ENCODE peak calls at places on chromosome 21, in ten cellular contexts. G is Panc1, K is heart right ventricle, D is GM10248, T is tibial artery, R is foreskin fibroblast, W is activated B cell treated with CpG ODN at 0.5 μM for 24 hours, Y is H1, J is transverse colon, S is thoracic aorta. X is an unnamed sample.

GRCh38 chr21:31173881-31174555 is 135.7 kb upstream of the KRTAP19-8 start:
- DNase-seq in G (no peak), K (peak; percentile 29), D (no peak), T (peak; percentile 72), R (peak; percentile 50), W (no peak), Y (no peak), J (no peak), S (no peak), X (no peak)

GRCh38 chr21:42609806-42610205 is 43.6 kb upstream of the PDE9A start:
- DNase-seq in G (no peak), K (no peak), D (no peak), T (no peak), R (no peak), W (no peak), Y (no peak), J (no peak), S (no peak), X (no peak)

GRCh38 chr21:36246080-36246631 is 73.8 kb upstream of the MORC3 start:
- DNase-seq in G (no peak), K (no peak), D (no peak), T (no peak), R (no peak), W (no peak), Y (no peak), J (peak; percentile 24), S (no peak), X (no peak)

GRCh38 chr21:17003763-17004373 is 509.0 kb upstream of the CXADR start:
- DNase-seq in G (no peak), K (no peak), D (no peak), T (no peak), R (peak; percentile 17), W (no peak), Y (no peak), J (no peak), S (no peak), X (no peak)

GRCh38 chr21:42164064-42164789 is 54.7 kb upstream of the ABCG1 start:
- DNase-seq in G (no peak), K (peak; percentile 65), D (peak; percentile 78), T (no peak), R (peak; percentile 25), W (no peak), Y (no peak), J (peak; percentile 83), S (no peak), X (peak; percentile 81)

GRCh38 chr21:43311303-43311817 is 115.6 kb downstream of the SIK1 start:
- DNase-seq in G (no peak), K (no peak), D (no peak), T (no peak), R (no peak), W (no peak), Y (no peak), J (peak; percentile 80), S (no peak), X (no peak)

GRCh38 chr21:16587141-16587570 is 857.4 kb downstream of the USP25 start:
- DNase-seq in G (peak; percentile 20), K (peak; percentile 33), D (no peak), T (peak; percentile 77), R (peak; percentile 84), W (no peak), Y (no peak), J (peak; percentile 60), S (no peak), X (no peak)

GRCh38 chr21:41369105-41369914 is 7.5 kb downstream of the MX2 start:
- DNase-seq in G (no peak), K (peak; percentile 54), D (peak; percentile 74), T (peak; percentile 66), R (no peak), W (peak; percentile 51), Y (peak; percentile 80), J (no peak), S (no peak), X (peak; percentile 68)

GRCh38 chr21:42061195-42061865 is 9.8 kb upstream of the UMODL1 start:
- DNase-seq in G (no peak), K (peak; percentile 39), D (peak; percentile 87), T (no peak), R (no peak), W (peak; percentile 55), Y (no peak), J (peak; percentile 70), S (no peak), X (peak; percentile 79)

GRCh38 chr21:18430341-18430740 is 26.8 kb upstream of the TMPRSS15 start:
- DNase-seq in G (no peak), K (no peak), D (no peak), T (no peak), R (no peak), W (no peak), Y (no peak), J (no peak), S (no peak), X (no peak)

GRCh38 chr21:16863541-16863940 is 649.3 kb upstream of the CXADR start:
- DNase-seq in G (no peak), K (no peak), D (no peak), T (no peak), R (peak; percentile 8), W (no peak), Y (no peak), J (no peak), S (no peak), X (no peak)

GRCh38 chr21:25341981-25342380 is 265.3 kb downstream of the MRPL39 start:
- DNase-seq in G (no peak), K (no peak), D (no peak), T (no peak), R (no peak), W (no peak), Y (no peak), J (no peak), S (no peak), X (no peak)

GRCh38 chr21:31952828-31953227 is 80.0 kb downstream of the HUNK start:
- DNase-seq in G (no peak), K (no peak), D (no peak), T (no peak), R (no peak), W (no peak), Y (no peak), J (no peak), S (no peak), X (no peak)

GRCh38 chr21:38920631-38921398 is 115.1 kb downstream of the ETS2 start:
- DNase-seq in G (no peak), K (no peak), D (no peak), T (no peak), R (peak; percentile 62), W (no peak), Y (no peak), J (no peak), S (no peak), X (no peak)

DNA sequence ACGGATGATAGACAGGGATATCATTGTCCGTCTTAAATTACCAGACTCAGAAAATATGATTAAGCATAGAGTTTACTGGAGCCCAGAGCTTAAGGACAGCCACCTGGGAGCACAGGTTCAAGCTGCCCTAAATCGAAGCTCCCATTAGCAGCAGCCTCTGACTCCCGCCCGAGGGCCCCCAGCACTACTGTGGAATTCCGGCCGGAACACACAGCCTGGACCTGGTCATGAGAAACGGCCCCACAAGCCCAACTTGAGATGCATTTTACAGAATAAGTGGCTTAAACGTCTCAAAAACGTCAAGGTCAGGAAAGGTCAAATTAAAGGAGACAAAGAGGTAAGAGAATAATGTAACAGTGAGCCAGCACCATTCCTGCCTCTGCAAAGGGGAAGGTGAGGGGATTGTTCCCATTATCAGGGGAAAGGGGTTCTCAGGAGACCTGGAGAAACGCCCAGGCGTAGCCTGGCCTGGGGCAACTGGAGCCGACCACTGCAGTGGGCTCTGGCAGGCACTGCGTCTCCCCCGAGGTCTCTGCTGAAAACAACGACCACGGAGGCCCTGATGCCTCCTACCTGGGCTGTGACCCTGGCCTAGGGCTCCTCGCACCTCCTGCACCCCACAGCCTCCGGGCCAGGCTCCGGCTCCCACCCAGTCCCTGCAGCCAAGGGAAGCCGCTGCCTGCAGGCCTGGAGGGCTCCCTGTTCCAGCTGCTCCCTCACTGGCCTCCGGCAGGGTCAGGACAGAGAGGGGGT is 11.5 kb upstream of the COL6A1 start:
- DNase-seq in G (no peak), K (no peak), D (no peak), T (no peak), R (no peak), W (no peak), Y (no peak), J (no peak), S (no peak), X (no peak)
- TF ChIP-seq CTCF in G (no peak), K (no peak), D (no peak), T (no peak), R (no peak), W (no peak), Y (no peak), J (no peak), S (no peak), X (peak; percentile 4)

GRCh38 chr21:46347203-46347550 is 23.2 kb downstream of the PCNT start:
- DNase-seq in G (no peak), K (no peak), D (no peak), T (no peak), R (no peak), W (no peak), Y (no peak), J (no peak), S (no peak), X (no peak)

GRCh38 chr21:46346296-46347202 is 22.6 kb downstream of the PCNT start:
- DNase-seq in G (no peak), K (no peak), D (no peak), T (no peak), R (no peak), W (no peak), Y (no peak), J (no peak), S (no peak), X (no peak)

GRCh38 chr21:46349134-46349760 is 25.3 kb downstream of the PCNT start:
- DNase-seq in G (no peak), K (no peak), D (no peak), T (no peak), R (no peak), W (no peak), Y (no peak), J (no peak), S (no peak), X (no peak)

GRCh38 chr21:46345861-46346260 is 21.9 kb downstream of the PCNT start:
- DNase-seq in G (no peak), K (no peak), D (no peak), T (no peak), R (no peak), W (no peak), Y (no peak), J (no peak), S (no peak), X (no peak)

GRCh38 chr21:46347791-46348381 is 23.9 kb downstream of the PCNT start:
- DNase-seq in G (no peak), K (peak; percentile 52), D (no peak), T (no peak), R (peak; percentile 3), W (no peak), Y (no peak), J (no peak), S (no peak), X (no peak)
- TF ChIP-seq CTCF in G (no peak), K (peak; percentile 16), D (no peak), T (no peak), R (no peak), W (no peak), Y (peak; percentile 50), J (no peak), S (peak; percentile 28), X (no peak)

GRCh38 chr21:26385721-26386120 is 187.4 kb downstream of the CYYR1 start:
- DNase-seq in G (no peak), K (no peak), D (no peak), T (no peak), R (peak; percentile 77), W (no peak), Y (no peak), J (no peak), S (no peak), X (no peak)
- TF ChIP-seq CTCF in G (no peak), K (no peak), D (no peak), T (no peak), R (no peak), W (no peak), Y (no peak), J (no peak), S (no peak), X (no peak)

GRCh38 chr21:34857874-34858273 is 189.1 kb downstream of the CLIC6 start:
- DNase-seq in G (no peak), K (no peak), D (no peak), T (no peak), R (no peak), W (no peak), Y (no peak), J (no peak), S (no peak), X (no peak)
- TF ChIP-seq CTCF in G (no peak), K (no peak), D (no peak), T (no peak), R (peak; percentile 24), W (no peak), Y (peak; percentile 50), J (no peak), S (no peak), X (no peak)